ENCODE peak calls at places on chromosomes 1 and 21, in six cellular contexts. X is mucosa of descending colon; E is CD8-positive, alpha-beta T cell; A is A549; I is DND-41; T is body of pancreas. K is an unnamed sample.
A peak's percentile ranks its signal among the peaks of the same experiment; 100 is the strongest.

GRCh38 chr1:51673279-51673678 is 56.4 kb downstream of the OSBPL9 start:
- DNase-seq in T (no peak), A (no peak), E (no peak), I (no peak), X (no peak), K (no peak)

GRCh38 chr1:112618721-112619517 is at the start of gene ST7L:
- DNase-seq in I (peak; percentile 69), E (peak; percentile 35), A (peak; percentile 65), T (peak; percentile 72), X (peak; percentile 80), K (peak; percentile 58)

GRCh38 chr1:111948209-111949131 is 41.0 kb downstream of the KCND3 start:
- DNase-seq in A (no peak), I (peak; percentile 16), X (no peak), E (no peak), T (no peak), K (peak; percentile 9)

GRCh38 chr1:37177230-37177864 is 143.0 kb upstream of the GRIK3 start:
- DNase-seq in A (peak; percentile 58), T (peak; percentile 18), I (peak; percentile 30), E (no peak), X (no peak), K (no peak)

GRCh38 chr1:18705811-18706210 is 75.2 kb downstream of the PAX7 start:
- DNase-seq in A (no peak), I (peak; percentile 7), E (no peak), T (no peak), X (no peak), K (no peak)

GRCh38 chr1:101438359-101438758 is 201.5 kb downstream of the S1PR1 start:
- DNase-seq in E (no peak), T (no peak), X (no peak), A (no peak), I (peak; percentile 39), K (no peak)

GRCh38 chr1:195462646-195463045 is 1145.6 kb downstream of the KCNT2 start:
- DNase-seq in X (no peak), A (no peak), E (no peak), T (no peak), I (no peak), K (peak; percentile 8)

GRCh38 chr1:150256193-150256548 is 1.4 kb upstream of the CA14 start:
- DNase-seq in A (no peak), E (no peak), X (no peak), T (no peak), I (no peak), K (no peak)

GRCh38 chr1:202088216-202088615 is 34.5 kb upstream of the GPR37L1 start:
- DNase-seq in A (no peak), X (no peak), I (no peak), T (no peak), E (no peak), K (no peak)

GRCh38 chr1:75133754-75134655 is at the start of gene LHX8:
- DNase-seq in I (no peak), A (peak; percentile 20), E (no peak), T (no peak), X (no peak), K (no peak)

GRCh38 chr1:19405195-19405760 is 80.1 kb downstream of the CAPZB start:
- DNase-seq in I (peak; percentile 8), T (no peak), E (no peak), A (no peak), X (no peak), K (no peak)

GRCh38 chr1:158112994-158113758 is 67.5 kb upstream of the CD1D start:
- DNase-seq in I (peak; percentile 76), T (peak; percentile 18), A (peak; percentile 31), E (peak; percentile 13), X (no peak), K (no peak)

GRCh38 chr1:13756557-13757315 is 56.7 kb downstream of the PRDM2 start:
- DNase-seq in X (no peak), I (no peak), E (no peak), T (no peak), A (no peak), K (no peak)

GRCh38 chr1:40141878-40142535 is 19.2 kb upstream of the RLF start:
- DNase-seq in T (no peak), E (no peak), A (no peak), I (no peak), X (no peak), K (peak; percentile 76)

GRCh38 chr21:23524685-23525084 is 2082.6 kb downstream of the MRPL39 start:
- DNase-seq in T (no peak), A (no peak), E (no peak), X (no peak), I (no peak), K (no peak)

GRCh38 chr1:23638188-23638619 is 53.4 kb upstream of the RPL11 start:
- DNase-seq in T (no peak), I (no peak), X (no peak), E (no peak), A (no peak), K (no peak)

GRCh38 chr1:158998781-158999161 is 10.9 kb upstream of the IFI16 start:
- DNase-seq in X (no peak), A (peak; percentile 58), E (peak; percentile 13), I (peak; percentile 57), T (peak; percentile 25), K (peak; percentile 22)

GRCh38 chr1:43344267-43344666 is 6.6 kb downstream of the MPL start:
- DNase-seq in A (no peak), I (no peak), T (no peak), E (no peak), X (no peak), K (no peak)

GRCh38 chr1:34083974-34084373 is 81.1 kb downstream of the CSMD2 start:
- DNase-seq in A (no peak), E (no peak), T (no peak), I (no peak), X (no peak), K (no peak)

DNA sequence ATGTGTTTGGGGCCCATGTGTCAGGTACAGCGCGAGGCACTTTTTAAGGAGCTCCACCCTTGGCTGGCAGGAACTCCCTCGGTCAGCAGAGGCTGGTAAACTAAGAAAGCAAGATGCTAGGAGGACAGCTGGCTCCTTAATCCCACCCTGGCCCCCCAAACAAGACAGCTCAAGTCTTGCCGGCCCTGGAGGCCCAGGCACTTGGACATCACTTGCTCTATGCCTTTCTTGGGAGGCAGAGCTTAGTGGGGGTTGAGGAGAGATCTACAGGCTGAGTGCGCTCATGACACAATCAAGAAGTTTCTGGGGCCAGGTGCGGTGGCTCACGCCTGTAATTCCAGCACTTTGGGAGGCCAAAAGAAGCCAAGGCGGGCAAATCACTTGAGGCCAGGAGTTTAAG is 78.1 kb downstream of the CD34 start:
- DNase-seq in E (no peak), A (no peak), X (no peak), T (no peak), I (no peak), K (no peak)
- H3K4me1 ChIP-seq in E (peaks cover 83% of the 10 kb centered on the region), A (peaks cover 6% of the 10 kb centered on the region), X (peaks cover 10% of the 10 kb centered on the region), T (peaks cover 65% of the 10 kb centered on the region), I (peaks cover 25% of the 10 kb centered on the region), K (no peaks in the 10 kb centered on the region)

DNA sequence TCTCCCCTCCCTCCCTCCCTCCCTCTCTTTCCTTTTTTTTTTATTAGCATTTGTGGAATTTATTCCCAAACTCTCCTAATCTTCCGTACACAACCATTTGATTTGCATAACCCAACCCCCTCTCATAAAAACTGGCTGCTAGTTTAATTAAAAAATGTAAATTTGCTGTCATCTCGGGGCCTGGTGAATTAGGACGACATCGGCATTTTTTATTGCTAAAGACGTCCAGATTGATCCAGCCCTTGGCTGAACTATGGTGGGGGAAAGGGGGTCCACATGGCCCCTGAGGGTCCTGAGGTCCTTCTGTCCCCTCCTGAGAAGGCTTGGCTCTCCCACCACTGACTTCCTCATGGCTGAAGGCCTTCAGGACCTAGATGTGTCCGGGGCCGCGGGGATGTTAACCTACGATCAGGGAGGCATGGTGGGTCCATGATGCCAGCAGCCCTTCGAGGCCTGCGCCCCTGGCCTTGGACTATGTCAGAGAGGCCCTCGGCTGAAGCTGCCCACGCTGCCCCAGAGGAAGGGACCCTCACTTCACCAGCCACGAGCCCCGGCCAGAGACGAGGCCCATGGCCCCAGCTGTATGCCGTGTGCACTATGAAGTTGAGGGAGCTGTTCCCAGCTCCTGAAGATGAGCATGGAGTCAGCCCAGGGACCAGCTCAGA is 105.2 kb downstream of the CASZ1 start:
- DNase-seq in E (no peak), X (no peak), A (no peak), I (no peak), T (no peak), K (no peak)
- H3K4me1 ChIP-seq in E (peaks cover 17% of the 10 kb centered on the region), X (peaks cover 57% of the 10 kb centered on the region), A (peaks cover 10% of the 10 kb centered on the region), I (peaks cover 21% of the 10 kb centered on the region), T (peaks cover 76% of the 10 kb centered on the region), K (peaks cover 2% of the 10 kb centered on the region)

DNA sequence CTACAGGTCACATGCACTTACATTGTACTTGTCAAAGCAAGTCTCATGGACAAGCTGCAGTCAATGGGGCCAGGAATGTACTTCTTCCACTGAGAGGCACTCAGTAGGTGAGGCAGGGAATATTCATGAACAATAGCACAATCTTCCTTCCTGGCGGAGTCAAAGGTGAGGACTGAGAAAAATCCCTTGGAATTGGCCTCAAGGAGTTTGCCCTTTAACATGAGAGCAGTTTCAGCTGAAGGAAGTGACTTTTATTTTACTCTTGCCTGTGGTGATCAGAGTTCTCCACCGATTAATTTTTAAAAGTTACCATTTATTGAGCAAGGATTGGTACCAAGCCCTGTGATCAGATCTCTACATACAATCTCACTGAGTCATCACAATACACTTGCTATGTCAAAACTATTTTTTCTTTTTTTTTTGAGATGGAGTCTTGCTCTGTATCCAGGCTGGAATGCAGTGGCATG is 11.2 kb upstream of the AK2 start:
- DNase-seq in E (no peak), T (no peak), A (no peak), X (no peak), I (no peak), K (peak; percentile 39)
- H3K4me1 ChIP-seq in E (no peaks in the 10 kb centered on the region), T (no peaks in the 10 kb centered on the region), A (peaks cover 24% of the 10 kb centered on the region), X (no peaks in the 10 kb centered on the region), I (no peaks in the 10 kb centered on the region), K (peaks cover 12% of the 10 kb centered on the region)

DNA sequence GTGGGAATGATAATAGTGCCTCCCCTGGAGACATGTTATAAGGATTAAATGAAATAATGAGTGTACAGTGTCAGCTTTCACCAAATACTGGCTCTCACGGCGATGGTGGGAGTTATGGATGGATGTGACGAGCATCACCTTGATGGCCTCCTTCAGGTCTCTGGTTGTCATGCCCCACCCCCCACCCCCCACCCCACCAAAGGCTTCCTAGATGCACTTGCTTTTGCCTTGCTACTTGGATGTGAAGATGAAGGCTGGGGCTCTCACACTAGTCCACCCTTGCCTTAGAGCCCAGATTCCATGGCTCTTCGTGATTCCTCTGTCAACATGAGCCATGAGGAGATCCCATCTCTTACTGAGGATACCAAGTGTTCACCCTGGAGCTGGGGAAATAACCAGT is 412.3 kb downstream of the NPHP4 start:
- DNase-seq in E (no peak), I (no peak), X (no peak), A (no peak), T (no peak), K (no peak)
- H3K4me1 ChIP-seq in E (no peaks in the 10 kb centered on the region), I (no peaks in the 10 kb centered on the region), X (no peaks in the 10 kb centered on the region), A (no peaks in the 10 kb centered on the region), T (no peaks in the 10 kb centered on the region), K (no peaks in the 10 kb centered on the region)

GRCh38 chr21:42530167-42530518 is 16.5 kb downstream of the SLC37A1 start:
- DNase-seq in I (no peak), T (no peak), A (no peak), X (no peak), E (no peak), K (no peak)
- H3K4me1 ChIP-seq in I (peaks cover 26% of the 10 kb centered on the region), T (peaks cover 24% of the 10 kb centered on the region), A (no peaks in the 10 kb centered on the region), X (peaks cover 55% of the 10 kb centered on the region), E (peaks cover 40% of the 10 kb centered on the region), K (peaks cover 3% of the 10 kb centered on the region)

GRCh38 chr1:54277451-54278355 is 77.7 kb downstream of the MRPL37 start:
- DNase-seq in A (no peak), T (peak; percentile 70), I (no peak), E (no peak), X (no peak), K (no peak)
- H3K4me1 ChIP-seq in A (no peaks in the 10 kb centered on the region), T (peaks cover 80% of the 10 kb centered on the region), I (peaks cover 10% of the 10 kb centered on the region), E (peaks cover 56% of the 10 kb centered on the region), X (peaks cover 52% of the 10 kb centered on the region), K (peaks cover 48% of the 10 kb centered on the region)

K was measured in astrocyte.